ENCODE peak calls at places on chromosomes 13 and 19, in four cellular contexts. One of them, this sample, is unnamed.
A peak's percentile ranks its signal among the peaks of the same experiment; 100 is the strongest.

GRCh38 chr19:5138606-5139594 is 170.0 kb downstream of the KDM4B start:
- DNase-seq in neural progenitor cell: no peak
- DNase-seq in K562: peak; percentile 34
- DNase-seq in fibroblast of lung: peak; percentile 20
- DNase-seq in this sample: peak; percentile 57

GRCh38 chr13:41311607-41312500 is 787 bp downstream of the NAA16 start:
- DNase-seq in K562: no peak
- DNase-seq in neural progenitor cell: peak; percentile 62
- DNase-seq in fibroblast of lung: peak; percentile 52
- DNase-seq in this sample: peak; percentile 61

GRCh38 chr13:20370815-20371421 is 138.8 kb upstream of the GJB6 start:
- DNase-seq in neural progenitor cell: no peak
- DNase-seq in fibroblast of lung: no peak
- DNase-seq in K562: no peak
- DNase-seq in this sample: no peak

GRCh38 chr19:14383556-14383897 is 2.3 kb downstream of the ADGRE5 start:
- DNase-seq in K562: peak; percentile 10
- DNase-seq in neural progenitor cell: no peak
- DNase-seq in fibroblast of lung: peak; percentile 67
- DNase-seq in this sample: no peak

GRCh38 chr13:79312456-79312855 is 93.6 kb downstream of the RBM26 start:
- DNase-seq in fibroblast of lung: peak; percentile 21
- DNase-seq in neural progenitor cell: no peak
- DNase-seq in K562: no peak
- DNase-seq in this sample: no peak

GRCh38 chr13:91017031-91017668 is 330.3 kb upstream of the MIR17HG start:
- DNase-seq in K562: peak; percentile 96
- DNase-seq in neural progenitor cell: peak; percentile 66
- DNase-seq in fibroblast of lung: peak; percentile 47
- DNase-seq in this sample: peak; percentile 48

GRCh38 chr19:49133621-49134454 is 14.5 kb downstream of the PPFIA3 start:
- DNase-seq in K562: peak; percentile 72
- DNase-seq in neural progenitor cell: peak; percentile 67
- DNase-seq in fibroblast of lung: peak; percentile 63
- DNase-seq in this sample: peak; percentile 20

GRCh38 chr13:43687038-43687437 is 99.7 kb downstream of the ENOX1 start:
- DNase-seq in fibroblast of lung: no peak
- DNase-seq in K562: no peak
- DNase-seq in neural progenitor cell: no peak
- DNase-seq in this sample: no peak

GRCh38 chr19:54653181-54653809 is 9.5 kb upstream of the LILRB4 start:
- DNase-seq in neural progenitor cell: no peak
- DNase-seq in fibroblast of lung: peak; percentile 19
- DNase-seq in K562: peak; percentile 58
- DNase-seq in this sample: no peak

GRCh38 chr19:15631817-15632216 is 8.9 kb upstream of the CYP4F3 start:
- DNase-seq in fibroblast of lung: no peak
- DNase-seq in neural progenitor cell: peak; percentile 6
- DNase-seq in K562: peak; percentile 87
- DNase-seq in this sample: peak; percentile 68

GRCh38 chr19:13353625-13354024 is 152.7 kb downstream of the CACNA1A start:
- DNase-seq in neural progenitor cell: no peak
- DNase-seq in fibroblast of lung: no peak
- DNase-seq in K562: no peak
- DNase-seq in this sample: no peak

GRCh38 chr13:113788413-113789135 is 29.5 kb downstream of the TMEM255B start:
- DNase-seq in fibroblast of lung: no peak
- DNase-seq in K562: no peak
- DNase-seq in neural progenitor cell: no peak
- DNase-seq in this sample: no peak

GRCh38 chr13:113787694-113788093 is 28.7 kb downstream of the TMEM255B start:
- DNase-seq in fibroblast of lung: no peak
- DNase-seq in neural progenitor cell: no peak
- DNase-seq in K562: no peak
- DNase-seq in this sample: no peak

GRCh38 chr13:113791761-113792160 is 32.7 kb downstream of the TMEM255B start:
- DNase-seq in K562: no peak
- DNase-seq in neural progenitor cell: no peak
- DNase-seq in fibroblast of lung: no peak
- DNase-seq in this sample: no peak

GRCh38 chr13:113791226-113791625 is 32.2 kb downstream of the TMEM255B start:
- DNase-seq in K562: no peak
- DNase-seq in fibroblast of lung: no peak
- DNase-seq in neural progenitor cell: no peak
- DNase-seq in this sample: no peak

DNA sequence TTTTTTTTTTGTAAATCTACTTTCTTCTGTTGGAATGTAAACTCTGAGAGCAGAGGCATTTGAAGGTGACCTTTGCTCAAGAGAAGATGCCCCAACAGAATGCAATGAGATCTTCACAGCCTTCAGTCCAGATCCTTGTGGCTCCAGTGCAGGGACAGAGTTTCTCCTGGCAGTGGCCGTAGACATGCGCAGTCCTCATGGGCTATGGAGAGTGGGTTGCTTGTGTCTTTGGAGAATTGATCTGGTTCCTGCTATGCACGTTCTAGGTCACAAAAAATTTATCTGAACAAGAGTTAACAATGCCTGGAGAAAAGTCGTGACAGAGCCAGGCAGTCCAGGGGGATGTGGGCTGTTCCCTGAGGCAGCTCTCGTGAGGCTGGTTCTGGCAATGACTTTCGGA is 30.1 kb downstream of the TMEM255B start:
- DNase-seq in K562: no peak
- DNase-seq in fibroblast of lung: no peak
- DNase-seq in neural progenitor cell: no peak
- DNase-seq in this sample: no peak
- TF ChIP-seq EZH2 in K562: no peak
- TF ChIP-seq EZH2 in fibroblast of lung: no peak
- TF ChIP-seq EZH2 in neural progenitor cell: no peak
- TF ChIP-seq EZH2 in this sample: no peak

DNA sequence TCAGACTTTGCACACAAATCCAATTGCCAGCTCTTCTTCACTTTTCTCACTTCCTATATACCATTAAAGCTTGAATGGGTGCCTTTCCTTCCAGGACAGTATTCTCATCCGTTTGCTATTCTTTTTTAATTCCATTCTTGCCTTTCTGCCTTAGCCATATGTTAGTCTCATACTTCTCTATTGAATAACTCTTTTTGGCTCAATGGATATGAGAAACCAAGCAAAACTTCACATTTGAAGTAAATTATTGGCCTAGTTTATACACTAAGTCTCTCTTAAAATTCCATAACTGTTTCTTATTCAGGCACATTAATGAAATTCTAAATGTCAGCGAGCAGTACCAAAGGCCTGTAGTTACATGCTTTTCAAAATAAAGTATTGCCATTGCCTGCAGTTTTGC is 129.6 kb upstream of the FRY start:
- DNase-seq in fibroblast of lung: no peak
- DNase-seq in neural progenitor cell: no peak
- DNase-seq in K562: no peak
- DNase-seq in this sample: no peak
- H3K4me2 ChIP-seq in fibroblast of lung: no peak overlapping the region
- H3K4me2 ChIP-seq in neural progenitor cell: no peak overlapping the region
- H3K4me2 ChIP-seq in K562: no peak overlapping the region
- H3K4me2 ChIP-seq in this sample: no peak overlapping the region

DNA sequence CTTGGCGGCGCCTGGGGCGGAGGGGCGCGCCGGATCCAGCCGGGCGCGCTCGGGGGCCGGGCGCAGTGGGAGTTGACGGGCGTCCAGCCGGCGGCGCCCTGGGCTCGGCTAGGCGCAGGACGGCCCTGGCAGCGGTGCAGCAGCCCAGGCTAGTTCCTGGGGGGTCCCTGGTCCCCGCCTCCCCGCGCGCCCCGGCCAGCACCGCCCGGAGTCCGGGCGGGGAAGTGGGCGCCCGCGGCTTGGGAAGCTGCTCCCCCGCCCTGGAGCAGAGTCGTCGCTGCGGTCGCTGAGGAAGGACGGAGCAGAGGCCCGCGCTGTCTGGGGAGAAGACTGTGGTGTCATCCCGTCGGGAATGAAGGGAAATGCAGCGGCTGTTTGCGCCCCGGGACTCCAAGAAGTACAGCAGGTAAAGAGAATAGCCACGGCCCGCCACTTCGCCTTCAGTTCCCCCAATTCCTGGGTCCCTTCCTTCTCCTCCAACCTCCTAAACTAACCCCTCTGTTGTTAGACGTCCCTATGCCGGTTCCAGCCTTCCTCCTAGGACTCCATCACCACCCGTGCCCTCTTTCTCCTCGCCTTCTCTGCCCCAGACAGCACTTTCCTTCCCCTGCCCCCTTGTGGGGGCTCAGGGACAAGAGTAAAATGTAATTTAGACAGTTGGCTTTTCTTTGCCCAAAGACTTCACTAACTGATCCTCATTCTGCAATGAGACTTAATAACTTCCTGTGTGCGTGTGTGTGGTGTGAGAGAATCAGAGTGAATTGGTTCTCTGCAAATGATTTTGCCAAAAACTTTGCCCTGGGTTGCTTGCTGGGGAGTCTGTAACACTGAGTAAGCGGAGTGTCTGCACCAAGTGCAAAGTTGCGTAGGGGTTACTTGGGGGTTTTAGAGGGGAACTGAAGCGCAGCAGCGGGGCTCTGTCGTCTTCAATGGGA is 20.3 kb upstream of the SGCG start:
- DNase-seq in K562: no peak
- DNase-seq in neural progenitor cell: peak; percentile 53
- DNase-seq in fibroblast of lung: peak; percentile 71
- DNase-seq in this sample: no peak
- TF ChIP-seq EZH2 in K562: no peak
- TF ChIP-seq EZH2 in neural progenitor cell: peak; percentile 69
- TF ChIP-seq EZH2 in fibroblast of lung: peak; percentile 44
- TF ChIP-seq EZH2 in this sample: no peak

GRCh38 chr13:106114981-106115554 is 420.4 kb downstream of the EFNB2 start:
- DNase-seq in fibroblast of lung: peak; percentile 63
- DNase-seq in K562: no peak
- DNase-seq in neural progenitor cell: no peak
- DNase-seq in this sample: no peak

GRCh38 chr13:106117640-106118039 is 417.8 kb downstream of the EFNB2 start:
- DNase-seq in fibroblast of lung: no peak
- DNase-seq in neural progenitor cell: no peak
- DNase-seq in K562: no peak
- DNase-seq in this sample: no peak

GRCh38 chr13:106118050-106118449 is 417.4 kb downstream of the EFNB2 start:
- DNase-seq in neural progenitor cell: no peak
- DNase-seq in fibroblast of lung: no peak
- DNase-seq in K562: no peak
- DNase-seq in this sample: no peak

GRCh38 chr13:106118996-106119395 is 416.5 kb downstream of the EFNB2 start:
- DNase-seq in fibroblast of lung: no peak
- DNase-seq in K562: no peak
- DNase-seq in neural progenitor cell: no peak
- DNase-seq in this sample: no peak

GRCh38 chr13:106117035-106117434 is 418.4 kb downstream of the EFNB2 start:
- DNase-seq in fibroblast of lung: peak; percentile 64
- DNase-seq in K562: no peak
- DNase-seq in neural progenitor cell: no peak
- DNase-seq in this sample: no peak
- H3K4me2 ChIP-seq in fibroblast of lung: no peak overlapping the region
- H3K4me2 ChIP-seq in K562: no peak overlapping the region
- H3K4me2 ChIP-seq in neural progenitor cell: no peak overlapping the region
- H3K4me2 ChIP-seq in this sample: no peak overlapping the region

GRCh38 chr19:41927810-41928192 is 448 bp downstream of the ERFL start:
- DNase-seq in fibroblast of lung: no peak
- DNase-seq in K562: peak; percentile 79
- DNase-seq in neural progenitor cell: peak; percentile 64
- DNase-seq in this sample: peak; percentile 70

GRCh38 chr19:41926028-41926860 is 2.0 kb downstream of the ERFL start:
- DNase-seq in K562: no peak
- DNase-seq in fibroblast of lung: no peak
- DNase-seq in neural progenitor cell: peak; percentile 44
- DNase-seq in this sample: no peak

GRCh38 chr19:41925208-41926003 is 2.8 kb downstream of the ERFL start:
- DNase-seq in neural progenitor cell: no peak
- DNase-seq in fibroblast of lung: no peak
- DNase-seq in K562: no peak
- DNase-seq in this sample: no peak

GRCh38 chr19:41928221-41928683 is at the start of gene ERFL:
- DNase-seq in K562: peak; percentile 75
- DNase-seq in fibroblast of lung: no peak
- DNase-seq in neural progenitor cell: peak; percentile 52
- DNase-seq in this sample: peak; percentile 78

GRCh38 chr19:41926861-41927809 is 1.1 kb downstream of the ERFL start:
- DNase-seq in neural progenitor cell: no peak
- DNase-seq in fibroblast of lung: no peak
- DNase-seq in K562: no peak
- DNase-seq in this sample: no peak
- TF ChIP-seq EZH2 in neural progenitor cell: peak; percentile 17
- TF ChIP-seq EZH2 in fibroblast of lung: peak; percentile 75
- TF ChIP-seq EZH2 in K562: no peak
- TF ChIP-seq EZH2 in this sample: no peak

This sample was measured in DND-41.